ENCODE peak calls at places on chromosomes 3 and 15, in five cellular contexts. C is right cardiac atrium; I is CD8-positive, alpha-beta memory T cell; M is IMR-90; S is upper lobe of right lung. P is an unnamed sample. For H3K27me3, the result is how much of the 10 kb centered on the place peaks cover.

GRCh38 chr15:57510647-57511046 is 81.1 kb upstream of the MYZAP start:
- DNase-seq in C (peak), I (no peak), M (peak), S (no peak), P (no peak)

GRCh38 chr15:54518145-54518941 is 540.1 kb downstream of the UNC13C start:
- DNase-seq in C (no peak), I (no peak), M (no peak), S (no peak), P (no peak)

GRCh38 chr3:147699175-147699838 is 290.1 kb downstream of the ZIC1 start:
- DNase-seq in C (no peak), I (no peak), M (peak), S (no peak), P (no peak)

GRCh38 chr3:11204697-11205397 is 50.6 kb downstream of the HRH1 start:
- DNase-seq in C (no peak), I (no peak), M (no peak), S (no peak), P (no peak)

GRCh38 chr15:94230886-94231727 is at the start of gene MCTP2:
- DNase-seq in C (peak), I (peak), M (peak), S (peak), P (peak)

GRCh38 chr3:113219605-113220300 is 8.4 kb downstream of the BOC start:
- DNase-seq in C (no peak), I (no peak), M (no peak), S (no peak), P (no peak)

GRCh38 chr15:48855501-48856440 is 22.2 kb upstream of the EID1 start:
- DNase-seq in C (peak), I (no peak), M (peak), S (no peak), P (no peak)

GRCh38 chr3:195226445-195226844 is 44.5 kb downstream of the XXYLT1 start:
- DNase-seq in C (no peak), I (no peak), M (no peak), S (peak), P (no peak)

GRCh38 chr15:65451989-65452388 is 29.2 kb upstream of the IGDCC4 start:
- DNase-seq in C (no peak), I (no peak), M (no peak), S (no peak), P (no peak)

GRCh38 chr3:32685604-32686185 is 707 bp downstream of the CNOT10 start:
- DNase-seq in C (no peak), I (no peak), M (peak), S (no peak), P (no peak)

GRCh38 chr3:102481050-102481449 is 46.2 kb downstream of the ZPLD1 start:
- DNase-seq in C (no peak), I (no peak), M (no peak), S (no peak), P (no peak)

GRCh38 chr3:139746481-139746880 is 68.7 kb upstream of the NMNAT3 start:
- DNase-seq in C (no peak), I (no peak), M (no peak), S (no peak), P (no peak)

GRCh38 chr3:62415312-62415791 is 42.0 kb upstream of the FEZF2 start:
- DNase-seq in C (no peak), I (no peak), M (no peak), S (no peak), P (no peak)

GRCh38 chr3:134793562-134793961 is 1.5 kb upstream of the EPHB1 start:
- DNase-seq in C (no peak), I (no peak), M (no peak), S (no peak), P (no peak)
- H3K27me3 ChIP-seq in C (under half), I (under half), M (under half), S (under half), P (under half)

DNA sequence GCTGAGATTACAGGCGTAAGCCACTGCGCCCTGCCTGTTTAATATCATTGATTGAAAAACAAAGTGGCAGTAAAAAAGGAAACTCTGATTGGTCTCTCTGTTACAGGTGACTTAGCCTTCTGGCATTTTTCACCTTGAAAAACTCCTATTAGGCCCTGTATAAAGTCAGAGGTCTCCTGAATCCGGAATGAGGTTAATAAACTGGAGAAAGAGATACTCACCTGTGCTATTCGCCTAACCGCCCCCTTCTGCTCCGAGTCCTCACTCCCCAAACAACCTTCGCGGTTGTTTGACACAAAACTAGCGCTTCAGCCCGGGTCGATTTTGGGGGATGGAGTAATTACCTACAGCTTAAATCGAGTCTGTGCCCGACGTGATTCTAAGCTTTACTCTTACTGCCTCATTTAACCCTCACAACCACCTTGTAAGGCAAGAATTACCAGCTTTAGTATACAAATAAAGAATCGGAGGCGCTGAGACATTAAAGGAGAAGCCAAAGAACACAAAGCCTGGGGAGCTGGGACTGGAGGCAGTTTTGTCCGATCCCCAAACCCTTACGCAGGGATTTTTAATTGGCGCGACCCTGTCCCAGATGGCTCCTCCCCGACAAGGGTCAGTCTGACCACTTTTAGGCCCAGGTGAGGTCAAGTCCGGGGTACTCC is 441 bp downstream of the CEP70 start:
- DNase-seq in C (no peak), I (no peak), M (peak), S (no peak), P (no peak)
- H3K27ac ChIP-seq in C (peak), I (peak), M (peak), S (peak), P (peak)

GRCh38 chr15:70535955-70536338 is 227.4 kb downstream of the UACA start:
- DNase-seq in C (no peak), I (no peak), M (no peak), S (no peak), P (no peak)
- H3K27me3 ChIP-seq in C (under half), I (under half), M (half or more), S (under half), P (under half)

DNA sequence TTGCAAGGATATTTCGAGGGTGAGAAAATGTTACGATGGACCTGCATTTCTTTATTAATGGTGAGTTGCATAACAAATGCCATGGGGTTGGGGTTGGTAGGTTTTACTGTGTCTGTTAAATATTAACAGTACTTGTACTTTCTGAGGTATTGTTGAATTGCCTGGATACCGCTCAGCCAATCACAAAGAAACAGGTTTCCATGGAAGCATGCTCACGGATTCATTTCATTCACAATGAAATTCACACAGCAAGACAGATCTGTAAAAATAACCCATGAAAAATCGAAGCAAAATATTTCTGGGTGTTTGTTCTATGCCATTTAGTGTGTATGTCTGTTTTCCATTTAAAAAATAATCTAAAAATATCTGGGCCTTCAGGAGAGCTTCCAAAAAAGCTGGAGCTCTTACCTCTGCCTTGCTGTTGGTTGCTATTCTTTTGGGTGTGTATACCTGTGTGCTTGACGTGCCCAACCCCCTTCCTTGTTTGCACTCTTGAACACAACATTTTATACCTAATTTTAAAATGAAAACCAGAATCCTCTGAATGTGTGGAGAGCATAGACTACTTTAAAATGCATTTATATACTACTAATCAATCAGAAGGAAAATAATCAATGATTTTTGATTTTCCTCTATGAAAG is 479.8 kb upstream of the TBL1XR1 start:
- DNase-seq in C (no peak), I (no peak), M (no peak), S (no peak), P (no peak)
- H3K27ac ChIP-seq in C (no peak), I (no peak), M (no peak), S (peak), P (no peak)

DNA sequence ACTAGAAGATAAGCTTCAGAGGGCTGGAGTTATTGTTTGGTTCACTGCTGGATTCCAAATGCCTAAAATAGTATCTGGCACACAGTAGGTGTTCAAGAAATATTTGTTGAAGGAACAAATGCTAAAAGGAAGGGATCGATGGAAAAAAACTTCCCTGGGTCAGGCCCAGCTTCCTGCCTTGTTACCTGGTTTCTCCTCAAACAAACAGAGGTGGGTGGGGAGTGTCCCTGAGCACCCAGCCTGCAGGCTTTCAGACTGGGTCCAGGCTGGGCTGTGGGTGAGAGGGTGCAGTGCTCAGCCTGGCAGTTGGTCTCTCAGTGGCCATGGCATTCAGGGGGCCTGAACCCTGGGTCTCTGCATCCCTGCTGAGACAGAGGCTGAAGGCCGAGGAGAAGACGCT is 14.4 kb upstream of the STRA6 start:
- DNase-seq in C (no peak), I (no peak), M (no peak), S (no peak), P (no peak)
- H3K27me3 ChIP-seq in C (under half), I (under half), M (under half), S (under half), P (under half)

DNA sequence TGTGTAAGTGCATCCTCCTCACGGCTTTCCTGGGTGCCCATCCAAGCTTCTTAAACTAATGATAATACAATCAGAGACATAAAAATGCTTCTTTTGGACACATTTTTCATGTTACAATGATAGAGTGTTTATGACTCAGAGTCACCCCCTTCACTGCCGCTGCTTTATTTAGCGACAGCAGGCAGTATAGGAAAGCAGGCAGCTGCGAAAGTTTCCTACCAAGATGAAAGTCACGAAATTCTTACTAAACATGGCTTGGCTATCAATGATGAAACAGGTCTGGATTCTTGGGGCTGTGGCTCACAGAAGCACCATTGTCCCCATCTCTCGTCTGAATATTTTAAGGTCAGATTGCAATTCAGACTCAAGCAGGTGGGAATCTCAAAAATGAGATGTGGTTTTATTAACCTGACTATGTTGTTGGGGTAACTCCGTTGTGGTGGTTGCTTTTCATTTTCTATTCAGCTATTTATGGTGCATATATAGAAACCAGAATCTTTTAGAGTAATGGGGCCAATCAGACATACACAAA is 346.4 kb upstream of the MDFIC2 start:
- DNase-seq in C (no peak), I (no peak), M (no peak), S (no peak), P (no peak)
- H3K27ac ChIP-seq in C (no peak), I (no peak), M (no peak), S (no peak), P (no peak)